ENCODE peak calls at places on chromosome 11, in ten cellular contexts. D is GM13977; P is activated CD4-positive, alpha-beta T cell treated with anti-CD3 and anti-CD28 coated beads, Interleukin-2, amount 10 ng/mL, durations not matched to agents 7 days and 5 days; W is NCI-H446 treated with DMSO at 0.1 percent for 48 hours; B is activated naive CD8-positive, alpha-beta T cell treated with anti-CD3 and anti-CD28 coated beads, Interleukin-2, amount 50 U/mL, for 24 hours; G is stimulated activated CD4-positive, alpha-beta T cell treated with anti-CD3 and anti-CD28 coated beads, Interleukin-2, amount 100 ng/mL, for 48 hours; Z is naive thymus-derived CD8-positive, alpha-beta T cell; H is effector CD4-positive, alpha-beta T cell; T is HAP-1; Q is left ventricle myocardium superior. U is an unnamed sample.

GRCh38 chr11:3674189-3674588 is 3.0 kb upstream of the CHRNA10 start:
- DNase-seq in D (no peak), W (no peak), B (no peak), Q (no peak), P (no peak), H (no peak), Z (no peak), T (no peak), G (no peak), U (no peak)

GRCh38 chr11:121886005-121886739 is 229.8 kb downstream of the BLID start:
- DNase-seq in Z (no peak), Q (peak; percentile 75), W (peak; percentile 7), B (no peak), T (no peak), D (no peak), G (no peak), H (no peak), P (no peak), U (no peak)

GRCh38 chr11:2684581-2684980 is 15.2 kb downstream of the KCNQ1OT1 start:
- DNase-seq in Q (no peak), W (no peak), T (no peak), G (no peak), H (no peak), D (no peak), B (no peak), P (no peak), Z (no peak), U (no peak)

GRCh38 chr11:75334402-75334891 is 17.0 kb downstream of the ARRB1 start:
- DNase-seq in W (no peak), B (no peak), H (no peak), G (no peak), Z (no peak), D (no peak), P (no peak), T (no peak), Q (peak; percentile 9), U (no peak)

GRCh38 chr11:70495351-70496310 is 97.3 kb downstream of the CTTN start:
- DNase-seq in T (no peak), Q (no peak), W (no peak), G (no peak), Z (no peak), H (no peak), B (no peak), D (no peak), P (no peak), U (no peak)

GRCh38 chr11:37177721-37178120 is 579.7 kb upstream of the RAG2 start:
- DNase-seq in G (no peak), W (no peak), Z (no peak), P (no peak), H (no peak), Q (no peak), T (no peak), D (no peak), B (no peak), U (no peak)

GRCh38 chr11:94134651-94135512 is 6.2 kb downstream of the PANX1 start:
- DNase-seq in Q (peak; percentile 80), W (no peak), Z (no peak), H (no peak), G (peak; percentile 31), P (no peak), D (no peak), T (no peak), B (peak; percentile 39), U (no peak)

GRCh38 chr11:84419576-84419975 is 1133.4 kb upstream of the CCDC90B start:
- DNase-seq in P (no peak), Z (no peak), D (no peak), G (no peak), W (no peak), Q (no peak), T (no peak), B (no peak), H (no peak), U (no peak)

GRCh38 chr11:1226981-1227550 is 4.2 kb downstream of the MUC5B start:
- DNase-seq in G (no peak), Z (no peak), T (no peak), P (no peak), B (no peak), H (no peak), W (no peak), D (no peak), Q (peak; percentile 27), U (no peak)

U was measured in activated CD8-positive, alpha-beta memory T cell treated with anti-CD3 and anti-CD28 coated beads, Interleukin-2, amount 10 ng/mL, durations not matched to agents 7 days and 5 days.